ENCODE peak calls at places on chromosomes 5 and 9, in four cellular contexts. J is hepatocyte, M is HCT116, Y is neural progenitor cell. Z is an unnamed sample. For H4K20me1, the result is how much of the 10 kb centered on the place peaks cover.

GRCh38 chr9:88224938-88225337 is 86.7 kb upstream of the SPATA31C2 start:
- DNase-seq in J (no peak), M (no peak), Y (peak), Z (no peak)

GRCh38 chr9:76530458-76531100 is 71.6 kb downstream of the GCNT1 start:
- DNase-seq in J (no peak), M (no peak), Y (no peak), Z (peak)

GRCh38 chr9:125391704-125392103 is 130.1 kb downstream of the GAPVD1 start:
- DNase-seq in J (no peak), M (no peak), Y (no peak), Z (no peak)

GRCh38 chr5:111280282-111280901 is 56.2 kb downstream of the CAMK4 start:
- DNase-seq in J (no peak), M (no peak), Y (no peak), Z (no peak)

GRCh38 chr5:134458234-134458633 is 46.6 kb upstream of the CDKN2AIPNL start:
- DNase-seq in J (peak), M (no peak), Y (no peak), Z (peak)

GRCh38 chr5:173855162-173855994 is 32.8 kb upstream of the CPEB4 start:
- DNase-seq in J (no peak), M (no peak), Y (no peak), Z (no peak)

GRCh38 chr9:118426772-118427171 is 722.6 kb downstream of the TLR4 start:
- DNase-seq in J (no peak), M (no peak), Y (no peak), Z (no peak)

GRCh38 chr9:128528445-128529160 is 23.8 kb upstream of the SPTAN1 start:
- DNase-seq in J (no peak), M (no peak), Y (no peak), Z (peak)

GRCh38 chr5:82806513-82806912 is 270.7 kb downstream of the TMEM167A start:
- DNase-seq in J (no peak), M (no peak), Y (no peak), Z (peak)

GRCh38 chr9:83957029-83957513 is 22.9 kb downstream of the HNRNPK start:
- DNase-seq in J (no peak), M (no peak), Y (no peak), Z (peak)

GRCh38 chr5:39091940-39092580 is 17.9 kb upstream of the RICTOR start:
- DNase-seq in J (no peak), M (no peak), Y (no peak), Z (no peak)

GRCh38 chr5:134527961-134528424 is 2.5 kb downstream of the JADE2 start:
- DNase-seq in J (no peak), M (no peak), Y (no peak), Z (no peak)

GRCh38 chr5:102627311-102627710 is 127.8 kb upstream of the PAM start:
- DNase-seq in J (no peak), M (no peak), Y (no peak), Z (peak)

GRCh38 chr5:56585466-56585865 is 229.9 kb upstream of the MAP3K1 start:
- DNase-seq in J (no peak), M (no peak), Y (no peak), Z (peak)

GRCh38 chr5:14413331-14413750 is 168.3 kb upstream of the OTULINL start:
- DNase-seq in J (no peak), M (no peak), Y (no peak), Z (no peak)

GRCh38 chr9:100690438-100690837 is 112.6 kb downstream of the CAVIN4 start:
- DNase-seq in J (no peak), M (no peak), Y (no peak), Z (no peak)

GRCh38 chr9:92206490-92206889 is 87.0 kb downstream of the IARS1 start:
- DNase-seq in J (no peak), M (no peak), Y (no peak), Z (peak)

GRCh38 chr5:79495311-79495710 is 18.6 kb downstream of the HOMER1 start:
- DNase-seq in J (peak), M (no peak), Y (no peak), Z (peak)

GRCh38 chr9:118782790-118783463 is 586.3 kb downstream of the BRINP1 start:
- DNase-seq in J (no peak), M (no peak), Y (no peak), Z (peak)

GRCh38 chr5:150487199-150488061 is 20.5 kb upstream of the NDST1 start:
- DNase-seq in J (peak), M (no peak), Y (no peak), Z (peak)

GRCh38 chr5:55633574-55634203 is 78.4 kb downstream of the SLC38A9 start:
- DNase-seq in J (no peak), M (peak), Y (no peak), Z (peak)

GRCh38 chr5:109479260-109479860 is 69.6 kb upstream of the PJA2 start:
- DNase-seq in J (peak), M (no peak), Y (peak), Z (peak)

GRCh38 chr5:78534148-78535009 is 114.2 kb downstream of the LHFPL2 start:
- DNase-seq in J (no peak), M (no peak), Y (no peak), Z (peak)

GRCh38 chr9:133854785-133855184 is 116.6 kb upstream of the SARDH start:
- DNase-seq in J (no peak), M (no peak), Y (no peak), Z (no peak)
- H4K20me1 ChIP-seq in J (under half), M (under half), Y (under half), Z (under half)

DNA sequence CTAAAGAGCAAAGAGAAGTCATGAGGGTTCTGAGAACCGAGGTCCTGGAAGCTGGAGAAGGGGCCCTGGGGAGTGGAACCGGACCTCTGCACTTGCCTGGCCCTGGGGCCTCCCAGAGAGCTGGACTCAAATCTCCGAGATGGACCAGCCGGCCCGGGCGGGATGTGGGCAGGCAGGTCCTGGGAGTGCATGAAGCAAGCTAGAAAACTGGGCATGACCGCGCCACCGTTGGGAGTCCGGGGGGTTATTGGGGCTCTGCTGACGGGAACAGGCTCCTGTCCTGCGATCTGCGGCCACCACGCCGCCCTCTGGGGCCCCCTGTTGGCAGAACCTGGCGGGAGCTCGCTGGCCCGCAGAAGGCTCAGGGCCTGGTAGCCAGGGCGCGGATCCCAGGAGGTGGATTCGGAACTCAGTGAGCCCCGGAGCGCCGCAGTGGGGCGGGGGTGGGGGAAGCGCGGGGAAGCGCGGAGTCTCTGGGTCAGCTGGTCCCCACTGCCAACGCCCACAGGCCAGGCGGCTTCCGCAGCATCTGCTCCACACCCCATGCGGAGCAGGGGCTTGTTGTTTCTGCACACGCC is 150.6 kb downstream of the ERCC6L2 start:
- DNase-seq in J (peak), M (no peak), Y (peak), Z (no peak)
- TF ChIP-seq EZH2phosphoT487 in J (no peak), M (no peak), Y (no peak), Z (no peak)

GRCh38 chr5:62342476-62342837 is 36.5 kb downstream of the KIF2A start:
- DNase-seq in J (no peak), M (no peak), Y (no peak), Z (no peak)

GRCh38 chr5:62343428-62343827 is 37.4 kb downstream of the KIF2A start:
- DNase-seq in J (no peak), M (no peak), Y (no peak), Z (peak)

GRCh38 chr5:62341783-62342475 is 35.9 kb downstream of the KIF2A start:
- DNase-seq in J (no peak), M (no peak), Y (no peak), Z (no peak)

GRCh38 chr5:62340392-62340791 is 34.4 kb downstream of the KIF2A start:
- DNase-seq in J (no peak), M (peak), Y (peak), Z (peak)

GRCh38 chr5:62340979-62341378 is 35.0 kb downstream of the KIF2A start:
- DNase-seq in J (no peak), M (no peak), Y (no peak), Z (no peak)
- H4K20me1 ChIP-seq in J (under half), M (under half), Y (under half), Z (under half)

GRCh38 chr9:134765785-134766184 is 114.8 kb upstream of the FCN2 start:
- DNase-seq in J (no peak), M (no peak), Y (no peak), Z (no peak)
- TF ChIP-seq EZH2phosphoT487 in J (no peak), M (no peak), Y (no peak), Z (no peak)